ENCODE peak calls at places on chromosomes 3 and 15, in four cellular contexts. O is GM23248, R is EL, T is DMS153. Z is an unnamed sample.

GRCh38 chr3:74905478-74905877 is 291.0 kb upstream of the CNTN3 start:
- DNase-seq in O (no peak), R (no peak), T (no peak), Z (no peak)

GRCh38 chr3:183953471-183954070 is 64.1 kb downstream of the ABCC5 start:
- DNase-seq in O (no peak), R (no peak), T (no peak), Z (no peak)

GRCh38 chr15:100042558-100042957 is 299.2 kb downstream of the ADAMTS17 start:
- DNase-seq in O (no peak), R (peak; percentile 58), T (no peak), Z (peak; percentile 10)

GRCh38 chr3:14823910-14824629 is 5.3 kb downstream of the FGD5 start:
- DNase-seq in O (no peak), R (no peak), T (no peak), Z (no peak)

GRCh38 chr3:178479860-178480259 is 56.4 kb upstream of the KCNMB2 start:
- DNase-seq in O (no peak), R (no peak), T (no peak), Z (no peak)

GRCh38 chr3:49593046-49593445 is 38.8 kb downstream of the BSN start:
- DNase-seq in O (peak; percentile 72), R (peak; percentile 23), T (no peak), Z (peak; percentile 39)

GRCh38 chr3:192417012-192417411 is 310.3 kb downstream of the FGF12 start:
- DNase-seq in O (no peak), R (no peak), T (no peak), Z (no peak)

GRCh38 chr3:166445865-166446264 is 608.6 kb upstream of the BCHE start:
- DNase-seq in O (no peak), R (no peak), T (no peak), Z (peak; percentile 4)

GRCh38 chr3:37338500-37338899 is 164.1 kb upstream of the LRRFIP2 start:
- DNase-seq in O (peak; percentile 45), R (no peak), T (no peak), Z (no peak)

GRCh38 chr3:17639257-17639656 is 103.2 kb downstream of the TBC1D5 start:
- DNase-seq in O (peak; percentile 79), R (peak; percentile 81), T (no peak), Z (peak; percentile 82)

GRCh38 chr15:89383635-89384604 is 49.3 kb upstream of the POLG start:
- DNase-seq in O (peak; percentile 42), R (peak; percentile 42), T (peak; percentile 63), Z (peak; percentile 11)

GRCh38 chr3:4804161-4805058 is 174.8 kb upstream of the BHLHE40 start:
- DNase-seq in O (no peak), R (no peak), T (no peak), Z (no peak)

GRCh38 chr3:112644453-112644852 is 3.5 kb upstream of the CCDC80 start:
- DNase-seq in O (no peak), R (no peak), T (no peak), Z (no peak)

GRCh38 chr3:11211531-11212300 is 57.4 kb downstream of the HRH1 start:
- DNase-seq in O (peak; percentile 74), R (peak; percentile 60), T (no peak), Z (peak; percentile 46)

GRCh38 chr3:197398301-197398878 is 100.0 kb upstream of the DLG1 start:
- DNase-seq in O (no peak), R (no peak), T (no peak), Z (no peak)

GRCh38 chr3:188448813-188449212 is 294.9 kb downstream of the LPP start:
- DNase-seq in O (no peak), R (no peak), T (no peak), Z (no peak)

GRCh38 chr3:45832691-45833090 is 9.2 kb downstream of the LZTFL1 start:
- DNase-seq in O (peak; percentile 10), R (no peak), T (peak; percentile 11), Z (peak; percentile 16)

GRCh38 chr3:11933529-11933928 is 70.7 kb upstream of the SYN2 start:
- DNase-seq in O (no peak), R (no peak), T (no peak), Z (no peak)

GRCh38 chr3:27976933-27977332 is 254.8 kb upstream of the EOMES start:
- DNase-seq in O (peak; percentile 61), R (peak; percentile 54), T (no peak), Z (peak; percentile 10)

GRCh38 chr3:105199217-105199616 is 167.5 kb upstream of the ALCAM start:
- DNase-seq in O (no peak), R (no peak), T (no peak), Z (no peak)

Z was measured in IMR-90.